ENCODE peak calls at places on chromosomes 13 and 19, in six cellular contexts. One of them, this sample, is unnamed.

GRCh38 chr19:47445937-47446402 is 25.7 kb downstream of the SLC8A2 start:
- DNase-seq in HCT116: no peak
- DNase-seq in adrenal gland: peak; percentile 51
- DNase-seq in uterus: peak; percentile 71
- DNase-seq in vagina: no peak
- DNase-seq in heart left ventricle: no peak
- DNase-seq in this sample: peak; percentile 92

GRCh38 chr19:29445246-29445645 is 80.5 kb upstream of the VSTM2B start:
- DNase-seq in heart left ventricle: no peak
- DNase-seq in uterus: no peak
- DNase-seq in adrenal gland: no peak
- DNase-seq in vagina: no peak
- DNase-seq in HCT116: no peak
- DNase-seq in this sample: no peak

GRCh38 chr13:66574606-66575005 is 655.5 kb downstream of the PCDH9 start:
- DNase-seq in vagina: no peak
- DNase-seq in heart left ventricle: no peak
- DNase-seq in HCT116: no peak
- DNase-seq in uterus: no peak
- DNase-seq in adrenal gland: peak; percentile 7
- DNase-seq in this sample: no peak

GRCh38 chr19:46076951-46077814 is 36.4 kb upstream of the IGFL4 start:
- DNase-seq in uterus: peak; percentile 42
- DNase-seq in heart left ventricle: peak; percentile 33
- DNase-seq in HCT116: peak; percentile 82
- DNase-seq in vagina: no peak
- DNase-seq in adrenal gland: peak; percentile 71
- DNase-seq in this sample: peak; percentile 88

GRCh38 chr19:15432018-15432494 is 13.3 kb upstream of the AKAP8L start:
- DNase-seq in adrenal gland: no peak
- DNase-seq in vagina: no peak
- DNase-seq in uterus: no peak
- DNase-seq in HCT116: no peak
- DNase-seq in heart left ventricle: peak; percentile 26
- DNase-seq in this sample: no peak

GRCh38 chr13:43319617-43320444 is 296.4 kb downstream of the DNAJC15 start:
- DNase-seq in HCT116: no peak
- DNase-seq in uterus: no peak
- DNase-seq in adrenal gland: no peak
- DNase-seq in vagina: no peak
- DNase-seq in heart left ventricle: no peak
- DNase-seq in this sample: no peak

GRCh38 chr19:34837262-34837661 is 64.2 kb upstream of the ZNF599 start:
- DNase-seq in vagina: no peak
- DNase-seq in HCT116: no peak
- DNase-seq in heart left ventricle: peak; percentile 82
- DNase-seq in uterus: no peak
- DNase-seq in adrenal gland: peak; percentile 58
- DNase-seq in this sample: no peak

GRCh38 chr13:101058841-101059240 is 357.5 kb downstream of the NALCN start:
- DNase-seq in HCT116: no peak
- DNase-seq in uterus: no peak
- DNase-seq in vagina: no peak
- DNase-seq in heart left ventricle: no peak
- DNase-seq in adrenal gland: no peak
- DNase-seq in this sample: no peak

GRCh38 chr13:64154514-64154913 is 2738.9 kb upstream of the PCDH20 start:
- DNase-seq in HCT116: peak; percentile 4
- DNase-seq in uterus: no peak
- DNase-seq in adrenal gland: no peak
- DNase-seq in vagina: no peak
- DNase-seq in heart left ventricle: no peak
- DNase-seq in this sample: no peak

GRCh38 chr13:98761979-98762616 is 9.6 kb upstream of the SLC15A1 start:
- DNase-seq in adrenal gland: no peak
- DNase-seq in vagina: no peak
- DNase-seq in HCT116: no peak
- DNase-seq in uterus: no peak
- DNase-seq in heart left ventricle: no peak
- DNase-seq in this sample: no peak

GRCh38 chr19:47446534-47447469 is 24.9 kb downstream of the SLC8A2 start:
- DNase-seq in adrenal gland: no peak
- DNase-seq in HCT116: peak; percentile 81
- DNase-seq in uterus: peak; percentile 55
- DNase-seq in heart left ventricle: no peak
- DNase-seq in vagina: no peak
- DNase-seq in this sample: no peak

GRCh38 chr13:23867027-23867491 is 22.1 kb downstream of the MIPEP start:
- DNase-seq in heart left ventricle: no peak
- DNase-seq in uterus: no peak
- DNase-seq in adrenal gland: no peak
- DNase-seq in HCT116: no peak
- DNase-seq in vagina: no peak
- DNase-seq in this sample: no peak

GRCh38 chr19:32570081-32570785 is 10.8 kb upstream of the PDCD5 start:
- DNase-seq in uterus: peak; percentile 46
- DNase-seq in heart left ventricle: peak; percentile 26
- DNase-seq in HCT116: peak; percentile 26
- DNase-seq in adrenal gland: peak; percentile 76
- DNase-seq in vagina: no peak
- DNase-seq in this sample: peak; percentile 24

GRCh38 chr13:113951246-113951999 is 22.5 kb downstream of the C13orf46 start:
- DNase-seq in HCT116: peak; percentile 57
- DNase-seq in uterus: peak; percentile 88
- DNase-seq in heart left ventricle: peak; percentile 84
- DNase-seq in vagina: no peak
- DNase-seq in adrenal gland: peak; percentile 91
- DNase-seq in this sample: peak; percentile 97

GRCh38 chr13:44415815-44416214 is 42.2 kb downstream of the SERP2 start:
- DNase-seq in HCT116: no peak
- DNase-seq in vagina: no peak
- DNase-seq in adrenal gland: no peak
- DNase-seq in heart left ventricle: no peak
- DNase-seq in uterus: no peak
- DNase-seq in this sample: no peak

GRCh38 chr19:6451583-6452222 is 7.9 kb downstream of the SLC25A23 start:
- DNase-seq in heart left ventricle: no peak
- DNase-seq in uterus: no peak
- DNase-seq in HCT116: no peak
- DNase-seq in vagina: no peak
- DNase-seq in adrenal gland: no peak
- DNase-seq in this sample: no peak

GRCh38 chr19:10228925-10229324 is 2.2 kb downstream of the S1PR2 start:
- DNase-seq in vagina: no peak
- DNase-seq in HCT116: no peak
- DNase-seq in uterus: no peak
- DNase-seq in heart left ventricle: no peak
- DNase-seq in adrenal gland: no peak
- DNase-seq in this sample: no peak

GRCh38 chr13:43574601-43575000 is 212.2 kb downstream of the ENOX1 start:
- DNase-seq in heart left ventricle: no peak
- DNase-seq in adrenal gland: no peak
- DNase-seq in HCT116: no peak
- DNase-seq in vagina: no peak
- DNase-seq in uterus: no peak
- DNase-seq in this sample: no peak

GRCh38 chr13:31249140-31249539 is 49.4 kb downstream of the B3GLCT start:
- DNase-seq in vagina: no peak
- DNase-seq in heart left ventricle: no peak
- DNase-seq in uterus: no peak
- DNase-seq in HCT116: no peak
- DNase-seq in adrenal gland: no peak
- DNase-seq in this sample: no peak

GRCh38 chr19:53909471-53910169 is 542 bp downstream of the CACNG7 start:
- DNase-seq in uterus: no peak
- DNase-seq in vagina: no peak
- DNase-seq in HCT116: no peak
- DNase-seq in heart left ventricle: no peak
- DNase-seq in adrenal gland: no peak
- DNase-seq in this sample: no peak

GRCh38 chr13:25584975-25585374 is 213.2 kb downstream of the ATP8A2 start:
- DNase-seq in uterus: no peak
- DNase-seq in vagina: no peak
- DNase-seq in adrenal gland: no peak
- DNase-seq in HCT116: no peak
- DNase-seq in heart left ventricle: no peak
- DNase-seq in this sample: no peak

GRCh38 chr13:28741080-28741479 is 22.3 kb upstream of the SLC46A3 start:
- DNase-seq in heart left ventricle: no peak
- DNase-seq in vagina: peak; percentile 64
- DNase-seq in adrenal gland: no peak
- DNase-seq in HCT116: no peak
- DNase-seq in uterus: no peak
- DNase-seq in this sample: no peak

GRCh38 chr13:40271931-40272775 is 394.3 kb downstream of the FOXO1 start:
- DNase-seq in adrenal gland: peak; percentile 59
- DNase-seq in uterus: peak; percentile 84
- DNase-seq in HCT116: no peak
- DNase-seq in heart left ventricle: peak; percentile 50
- DNase-seq in vagina: peak; percentile 97
- DNase-seq in this sample: peak; percentile 90

DNA sequence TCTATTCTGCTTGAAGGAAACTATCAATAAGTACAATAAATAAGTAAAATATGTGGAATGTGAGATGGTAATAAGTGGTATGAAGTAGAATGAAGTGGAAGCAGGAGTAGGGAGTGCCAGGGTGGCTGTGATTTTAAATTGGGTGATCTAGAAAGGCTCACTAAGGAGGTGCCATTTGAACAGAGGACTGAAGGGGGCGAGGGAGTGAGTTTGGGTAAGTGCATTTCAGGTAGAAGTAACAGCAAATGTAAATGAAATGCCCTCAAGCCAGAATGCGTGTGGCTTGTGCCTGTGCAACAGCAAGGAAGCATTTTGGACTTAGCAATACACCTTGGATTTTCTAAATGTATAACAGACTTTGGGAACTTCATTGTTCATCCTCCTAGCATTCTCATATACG is 77.1 kb downstream of the CCNA1 start:
- DNase-seq in vagina: no peak
- DNase-seq in HCT116: no peak
- DNase-seq in adrenal gland: no peak
- DNase-seq in heart left ventricle: no peak
- DNase-seq in uterus: no peak
- DNase-seq in this sample: no peak
- TF ChIP-seq CTCF in vagina: no peak
- TF ChIP-seq CTCF in HCT116: no peak
- TF ChIP-seq CTCF in adrenal gland: no peak
- TF ChIP-seq CTCF in heart left ventricle: no peak
- TF ChIP-seq CTCF in uterus: no peak
- TF ChIP-seq CTCF in this sample: no peak

GRCh38 chr13:71828117-71828516 is 38.9 kb downstream of the DACH1 start:
- DNase-seq in heart left ventricle: no peak
- DNase-seq in HCT116: no peak
- DNase-seq in vagina: no peak
- DNase-seq in uterus: no peak
- DNase-seq in adrenal gland: no peak
- DNase-seq in this sample: no peak

GRCh38 chr13:71829542-71829941 is 37.5 kb downstream of the DACH1 start:
- DNase-seq in uterus: no peak
- DNase-seq in HCT116: no peak
- DNase-seq in heart left ventricle: no peak
- DNase-seq in adrenal gland: no peak
- DNase-seq in vagina: no peak
- DNase-seq in this sample: no peak

GRCh38 chr13:71830736-71831135 is 36.3 kb downstream of the DACH1 start:
- DNase-seq in heart left ventricle: no peak
- DNase-seq in vagina: no peak
- DNase-seq in HCT116: no peak
- DNase-seq in uterus: no peak
- DNase-seq in adrenal gland: no peak
- DNase-seq in this sample: no peak

GRCh38 chr13:71828564-71828963 is 38.4 kb downstream of the DACH1 start:
- DNase-seq in heart left ventricle: no peak
- DNase-seq in adrenal gland: no peak
- DNase-seq in HCT116: no peak
- DNase-seq in uterus: no peak
- DNase-seq in vagina: no peak
- DNase-seq in this sample: no peak

GRCh38 chr13:71831716-71832115 is 35.3 kb downstream of the DACH1 start:
- DNase-seq in uterus: no peak
- DNase-seq in adrenal gland: peak; percentile 3
- DNase-seq in vagina: no peak
- DNase-seq in heart left ventricle: no peak
- DNase-seq in HCT116: no peak
- DNase-seq in this sample: no peak
- H3K4me3 ChIP-seq in uterus: no peak overlapping the region
- H3K4me3 ChIP-seq in adrenal gland: no peak overlapping the region
- H3K4me3 ChIP-seq in vagina: no peak overlapping the region
- H3K4me3 ChIP-seq in heart left ventricle: no peak overlapping the region
- H3K4me3 ChIP-seq in HCT116: no peak overlapping the region
- H3K4me3 ChIP-seq in this sample: no peak overlapping the region

GRCh38 chr13:112719556-112719955 is 29.7 kb downstream of the ATP11A start:
- DNase-seq in uterus: no peak
- DNase-seq in adrenal gland: no peak
- DNase-seq in heart left ventricle: no peak
- DNase-seq in HCT116: no peak
- DNase-seq in vagina: no peak
- DNase-seq in this sample: no peak

GRCh38 chr13:112722433-112723250 is 32.8 kb downstream of the ATP11A start:
- DNase-seq in heart left ventricle: peak; percentile 77
- DNase-seq in adrenal gland: peak; percentile 95
- DNase-seq in HCT116: peak; percentile 86
- DNase-seq in vagina: no peak
- DNase-seq in uterus: peak; percentile 67
- DNase-seq in this sample: no peak

GRCh38 chr13:112720814-112721197 is 31.0 kb downstream of the ATP11A start:
- DNase-seq in HCT116: no peak
- DNase-seq in heart left ventricle: no peak
- DNase-seq in adrenal gland: no peak
- DNase-seq in uterus: no peak
- DNase-seq in vagina: no peak
- DNase-seq in this sample: no peak

GRCh38 chr13:112720251-112720650 is 30.4 kb downstream of the ATP11A start:
- DNase-seq in adrenal gland: no peak
- DNase-seq in HCT116: no peak
- DNase-seq in heart left ventricle: no peak
- DNase-seq in vagina: no peak
- DNase-seq in uterus: no peak
- DNase-seq in this sample: no peak

GRCh38 chr13:112721198-112722104 is 31.6 kb downstream of the ATP11A start:
- DNase-seq in adrenal gland: no peak
- DNase-seq in HCT116: no peak
- DNase-seq in heart left ventricle: no peak
- DNase-seq in vagina: no peak
- DNase-seq in uterus: no peak
- DNase-seq in this sample: no peak
- TF ChIP-seq POLR2A in adrenal gland: no peak
- TF ChIP-seq POLR2A in HCT116: no peak
- TF ChIP-seq POLR2A in heart left ventricle: no peak
- TF ChIP-seq POLR2A in vagina: no peak
- TF ChIP-seq POLR2A in uterus: no peak
- TF ChIP-seq POLR2A in this sample: no peak

DNA sequence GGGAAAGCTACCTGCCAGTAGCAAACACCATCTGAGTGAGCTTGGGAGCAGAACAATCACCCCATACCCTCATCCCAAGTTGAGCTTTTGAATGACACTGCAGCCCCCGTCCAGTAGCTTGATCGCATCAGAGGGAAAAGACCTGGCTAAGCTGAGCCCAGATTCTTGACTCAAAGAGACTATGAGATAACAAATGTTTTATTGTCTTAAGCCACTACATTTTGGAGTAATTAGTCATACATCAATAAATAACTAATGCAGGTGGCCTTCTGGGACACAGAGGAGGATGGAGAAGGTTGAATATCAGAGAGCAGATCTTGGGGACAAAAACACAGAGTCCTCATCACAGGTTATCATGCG is 24.6 kb upstream of the IGSF23 start:
- DNase-seq in adrenal gland: no peak
- DNase-seq in uterus: no peak
- DNase-seq in heart left ventricle: no peak
- DNase-seq in vagina: no peak
- DNase-seq in HCT116: peak; percentile 39
- DNase-seq in this sample: no peak
- TF ChIP-seq CTCF in adrenal gland: no peak
- TF ChIP-seq CTCF in uterus: no peak
- TF ChIP-seq CTCF in heart left ventricle: no peak
- TF ChIP-seq CTCF in vagina: no peak
- TF ChIP-seq CTCF in HCT116: no peak
- TF ChIP-seq CTCF in this sample: no peak

This sample was measured in lower leg skin.